ENCODE peak calls at places on chromosomes 6 and 20, in ten cellular contexts. P is body of pancreas, N is Panc1, K is astrocyte, U is GM23338, T is heart left ventricle, F is WERI-Rb-1, L is heart right ventricle, V is ovary, G is left lung. Q is an unnamed sample.

GRCh38 chr6:24595910-24596525 is 50.0 kb downstream of the KIAA0319 start:
- DNase-seq in T (no peak), N (no peak), F (no peak), P (no peak), G (no peak), L (no peak), V (no peak), K (no peak), U (no peak), Q (no peak)

GRCh38 chr6:88371480-88371879 is 205.3 kb upstream of the CNR1 start:
- DNase-seq in V (no peak), G (no peak), N (no peak), L (no peak), T (no peak), P (no peak), K (no peak), F (no peak), U (no peak), Q (no peak)

GRCh38 chr20:40587038-40587437 is 102.0 kb downstream of the MAFB start:
- DNase-seq in G (no peak), V (no peak), N (no peak), P (no peak), L (no peak), K (no peak), T (no peak), U (no peak), F (no peak), Q (no peak)

GRCh38 chr20:53662595-53662994 is 69.0 kb upstream of the ZNF217 start:
- DNase-seq in K (no peak), U (no peak), G (no peak), L (no peak), T (no peak), P (no peak), N (no peak), V (no peak), F (no peak), Q (no peak)

GRCh38 chr6:54805077-54805476 is 41.5 kb upstream of the FAM83B start:
- DNase-seq in P (no peak), L (no peak), N (no peak), G (no peak), T (no peak), V (no peak), K (peak; percentile 24), F (no peak), U (peak; percentile 7), Q (no peak)

GRCh38 chr6:17101422-17102257 is at the start of gene STMND1:
- DNase-seq in L (no peak), F (peak; percentile 34), V (peak; percentile 45), N (no peak), P (peak; percentile 88), T (peak; percentile 46), U (peak; percentile 68), K (peak; percentile 22), G (peak; percentile 73), Q (peak; percentile 38)

GRCh38 chr6:84866715-84867114 is 102.3 kb upstream of the TBX18 start:
- DNase-seq in K (no peak), T (no peak), U (no peak), G (no peak), F (no peak), N (no peak), V (no peak), P (no peak), L (no peak), Q (no peak)

GRCh38 chr6:92376711-92377110 is 1042.6 kb downstream of the EPHA7 start:
- DNase-seq in P (no peak), G (no peak), F (no peak), K (peak; percentile 48), T (no peak), U (no peak), N (no peak), L (no peak), V (no peak), Q (no peak)

GRCh38 chr6:81838031-81838430 is 85.5 kb upstream of the TENT5A start:
- DNase-seq in V (no peak), N (no peak), T (no peak), G (no peak), K (peak; percentile 92), U (no peak), L (no peak), P (no peak), F (no peak), Q (no peak)

GRCh38 chr20:2032168-2032567 is 38.3 kb upstream of the PDYN start:
- DNase-seq in P (no peak), F (no peak), N (no peak), T (no peak), U (no peak), L (no peak), K (no peak), V (no peak), G (no peak), Q (no peak)

GRCh38 chr20:9573598-9573997 is 59.2 kb downstream of the LAMP5 start:
- DNase-seq in P (no peak), N (no peak), L (no peak), V (no peak), F (no peak), U (peak; percentile 22), K (no peak), G (no peak), T (no peak), Q (no peak)

GRCh38 chr20:64188682-64189529 is 24.7 kb downstream of the MYT1 start:
- DNase-seq in N (no peak), P (peak; percentile 93), T (no peak), L (no peak), U (peak; percentile 96), G (no peak), V (no peak), K (peak; percentile 44), F (peak; percentile 39), Q (no peak)

GRCh38 chr6:140445474-140446004 is 1071.1 kb upstream of the CITED2 start:
- DNase-seq in G (no peak), V (no peak), P (no peak), U (peak; percentile 24), L (no peak), F (no peak), K (peak; percentile 76), T (no peak), N (no peak), Q (no peak)

GRCh38 chr20:3248167-3248992 is 9.4 kb upstream of the SLC4A11 start:
- DNase-seq in G (peak; percentile 79), F (no peak), V (peak; percentile 53), T (peak; percentile 45), N (no peak), L (peak; percentile 24), U (peak; percentile 87), P (peak; percentile 15), K (peak; percentile 18), Q (no peak)

GRCh38 chr6:27630727-27631613 is 158.1 kb upstream of the ZNF184 start:
- DNase-seq in G (peak; percentile 80), T (no peak), K (peak; percentile 62), L (no peak), V (peak; percentile 54), P (no peak), F (peak; percentile 69), N (peak; percentile 90), U (peak; percentile 92), Q (peak; percentile 96)

GRCh38 chr6:52503344-52503747 is 73.5 kb downstream of the TRAM2 start:
- DNase-seq in U (peak; percentile 69), N (no peak), P (no peak), V (no peak), F (peak; percentile 82), L (peak; percentile 37), T (no peak), G (no peak), K (no peak), Q (peak; percentile 79)

GRCh38 chr6:9126845-9127560 is 691.7 kb upstream of the SLC35B3 start:
- DNase-seq in T (no peak), F (no peak), K (peak; percentile 93), N (peak; percentile 59), P (no peak), L (no peak), V (no peak), G (no peak), U (no peak), Q (no peak)

GRCh38 chr6:128560966-128561365 is 40.6 kb upstream of the PTPRK start:
- DNase-seq in T (no peak), K (no peak), G (no peak), V (no peak), F (no peak), U (no peak), P (no peak), L (no peak), N (no peak), Q (no peak)
- H3K4me3 ChIP-seq in T (no peak overlapping the region), K (no peak overlapping the region), G (no peak overlapping the region), V (no peak overlapping the region), F (no peak overlapping the region), U (no peak overlapping the region), P (no peak overlapping the region), L (no peak overlapping the region), N (no peak overlapping the region), Q (no peak overlapping the region)

GRCh38 chr20:46071573-46071972 is 18.2 kb downstream of the NCOA5 start:
- DNase-seq in L (no peak), P (no peak), T (no peak), K (no peak), F (peak; percentile 50), N (no peak), U (no peak), V (no peak), G (no peak), Q (no peak)
- H3K36me3 ChIP-seq in L (no peaks in the 10 kb centered on the region), P (peaks cover 17% of the 10 kb centered on the region), T (peaks cover 20% of the 10 kb centered on the region), K (peaks cover 32% of the 10 kb centered on the region), F (peaks cover 41% of the 10 kb centered on the region), N (peaks cover 11% of the 10 kb centered on the region), U (peaks cover 18% of the 10 kb centered on the region), V (peaks cover 4% of the 10 kb centered on the region), G (peaks cover 61% of the 10 kb centered on the region), Q (peaks cover 69% of the 10 kb centered on the region)

DNA sequence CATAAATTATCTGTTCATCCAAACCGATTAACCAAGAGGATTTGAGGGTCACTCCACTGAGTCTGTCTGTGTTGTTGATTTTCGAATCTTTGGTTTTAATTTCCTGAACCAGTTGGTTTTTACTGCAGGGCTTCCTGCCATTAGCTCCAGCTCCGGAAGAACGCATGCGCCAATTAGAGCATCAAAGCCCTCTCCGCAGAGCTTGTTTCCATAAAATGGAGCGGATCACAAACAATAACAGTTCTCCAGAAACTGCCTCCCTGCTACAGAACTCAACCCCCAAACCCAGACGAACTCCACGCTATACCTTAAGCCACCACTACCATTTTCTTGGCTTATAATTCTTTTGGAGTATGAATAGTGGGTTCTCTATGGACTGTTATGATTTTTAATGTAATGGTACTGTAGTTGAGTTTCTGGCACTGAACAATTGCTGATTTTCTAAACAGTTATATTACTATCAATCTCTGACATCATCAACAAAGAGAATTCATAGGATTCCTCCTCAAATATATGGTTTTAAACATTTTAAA is 13.8 kb downstream of the TFAP2A start:
- DNase-seq in P (no peak), U (peak; percentile 53), L (no peak), F (no peak), G (no peak), T (no peak), V (no peak), K (no peak), N (no peak), Q (no peak)
- H3K27me3 ChIP-seq in P (peaks cover 22% of the 10 kb centered on the region), U (peaks cover 89% of the 10 kb centered on the region), L (peaks cover 1% of the 10 kb centered on the region), F (no peaks in the 10 kb centered on the region), G (peaks cover 100% of the 10 kb centered on the region), T (peaks cover 29% of the 10 kb centered on the region), V (no peaks in the 10 kb centered on the region), K (peaks cover 67% of the 10 kb centered on the region), N (no peaks in the 10 kb centered on the region), Q (no peaks in the 10 kb centered on the region)

DNA sequence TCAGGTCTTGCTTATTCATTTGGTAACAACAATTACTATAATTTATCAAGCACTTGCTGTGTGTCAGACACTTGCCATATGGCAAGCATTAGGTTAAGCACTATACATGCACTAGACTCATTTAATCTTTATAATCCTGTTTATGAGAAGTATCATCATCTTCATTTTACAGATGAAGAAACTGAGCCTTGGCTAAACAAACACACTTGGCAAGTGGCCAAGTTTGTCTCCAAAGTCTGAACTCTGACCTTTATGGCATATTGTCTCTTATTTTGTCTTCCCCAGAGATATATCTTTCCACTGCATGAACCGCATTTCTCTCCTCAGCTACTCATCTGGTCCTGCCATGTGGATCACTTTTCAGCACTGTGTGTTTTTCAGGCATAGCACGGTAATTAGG is 4.7 kb downstream of the ADGRF5 start:
- DNase-seq in N (no peak), P (no peak), V (no peak), K (no peak), U (no peak), T (no peak), G (no peak), L (no peak), F (peak; percentile 53), Q (no peak)
- H3K4me3 ChIP-seq in N (no peak overlapping the region), P (no peak overlapping the region), V (no peak overlapping the region), K (no peak overlapping the region), U (no peak overlapping the region), T (peak overlapping the region; percentile 72), G (no peak overlapping the region), L (peak overlapping the region; percentile 61), F (peak overlapping the region; percentile 11), Q (no peak overlapping the region)